ENCODE peak calls at places on chromosomes 2 and 18, in ten cellular contexts. One of them, this sample, is unnamed.

GRCh38 chr2:203934006-203934632 is 2.4 kb upstream of the ICOS start:
- DNase-seq in stomach: no peak
- DNase-seq in GM12892: no peak
- DNase-seq in SK-N-SH: no peak
- DNase-seq in transverse colon: no peak
- DNase-seq in spleen: no peak
- DNase-seq in HL-60: no peak
- DNase-seq in esophagus muscularis mucosa: no peak
- DNase-seq in HCT116: no peak
- DNase-seq in GM23338: no peak
- DNase-seq in this sample: no peak

GRCh38 chr2:224780814-224781213 is 64.6 kb upstream of the CCDC195 start:
- DNase-seq in GM23338: no peak
- DNase-seq in spleen: no peak
- DNase-seq in stomach: no peak
- DNase-seq in HL-60: no peak
- DNase-seq in GM12892: no peak
- DNase-seq in esophagus muscularis mucosa: no peak
- DNase-seq in transverse colon: no peak
- DNase-seq in HCT116: no peak
- DNase-seq in SK-N-SH: no peak
- DNase-seq in this sample: no peak

GRCh38 chr2:43082111-43082877 is 144.1 kb downstream of the ZFP36L2 start:
- DNase-seq in HL-60: no peak
- DNase-seq in esophagus muscularis mucosa: no peak
- DNase-seq in spleen: peak
- DNase-seq in transverse colon: no peak
- DNase-seq in HCT116: no peak
- DNase-seq in stomach: no peak
- DNase-seq in GM12892: no peak
- DNase-seq in SK-N-SH: peak
- DNase-seq in GM23338: no peak
- DNase-seq in this sample: no peak

GRCh38 chr18:58671941-58672565 is 788 bp downstream of the MALT1 start:
- DNase-seq in stomach: peak
- DNase-seq in SK-N-SH: no peak
- DNase-seq in HCT116: no peak
- DNase-seq in GM23338: peak
- DNase-seq in spleen: no peak
- DNase-seq in GM12892: peak
- DNase-seq in HL-60: no peak
- DNase-seq in esophagus muscularis mucosa: no peak
- DNase-seq in transverse colon: peak
- DNase-seq in this sample: no peak

GRCh38 chr2:234710066-234710465 is 213.2 kb upstream of the ARL4C start:
- DNase-seq in stomach: no peak
- DNase-seq in GM12892: no peak
- DNase-seq in transverse colon: no peak
- DNase-seq in spleen: no peak
- DNase-seq in SK-N-SH: no peak
- DNase-seq in esophagus muscularis mucosa: no peak
- DNase-seq in GM23338: no peak
- DNase-seq in HL-60: no peak
- DNase-seq in HCT116: no peak
- DNase-seq in this sample: no peak

GRCh38 chr18:33652645-33653044 is 74.6 kb downstream of the ASXL3 start:
- DNase-seq in spleen: no peak
- DNase-seq in SK-N-SH: no peak
- DNase-seq in transverse colon: no peak
- DNase-seq in GM12892: no peak
- DNase-seq in stomach: no peak
- DNase-seq in HL-60: no peak
- DNase-seq in HCT116: no peak
- DNase-seq in GM23338: no peak
- DNase-seq in esophagus muscularis mucosa: no peak
- DNase-seq in this sample: no peak

GRCh38 chr2:204205548-204205947 is 269.0 kb downstream of the ICOS start:
- DNase-seq in GM23338: peak
- DNase-seq in spleen: no peak
- DNase-seq in esophagus muscularis mucosa: no peak
- DNase-seq in SK-N-SH: no peak
- DNase-seq in GM12892: no peak
- DNase-seq in transverse colon: no peak
- DNase-seq in HL-60: no peak
- DNase-seq in HCT116: no peak
- DNase-seq in stomach: no peak
- DNase-seq in this sample: no peak

GRCh38 chr2:205768341-205768740 is 86.0 kb downstream of the NRP2 start:
- DNase-seq in SK-N-SH: no peak
- DNase-seq in stomach: no peak
- DNase-seq in GM23338: no peak
- DNase-seq in HCT116: no peak
- DNase-seq in spleen: no peak
- DNase-seq in transverse colon: no peak
- DNase-seq in esophagus muscularis mucosa: no peak
- DNase-seq in HL-60: no peak
- DNase-seq in GM12892: no peak
- DNase-seq in this sample: no peak

GRCh38 chr2:37585982-37586621 is 85.3 kb downstream of the CDC42EP3 start:
- DNase-seq in transverse colon: peak
- DNase-seq in GM23338: no peak
- DNase-seq in stomach: peak
- DNase-seq in spleen: no peak
- DNase-seq in SK-N-SH: no peak
- DNase-seq in HCT116: peak
- DNase-seq in GM12892: no peak
- DNase-seq in esophagus muscularis mucosa: peak
- DNase-seq in HL-60: no peak
- DNase-seq in this sample: no peak

GRCh38 chr2:44744961-44745360 is 196.5 kb upstream of the SIX3 start:
- DNase-seq in transverse colon: no peak
- DNase-seq in SK-N-SH: no peak
- DNase-seq in HCT116: no peak
- DNase-seq in HL-60: no peak
- DNase-seq in stomach: no peak
- DNase-seq in spleen: no peak
- DNase-seq in GM12892: no peak
- DNase-seq in GM23338: no peak
- DNase-seq in esophagus muscularis mucosa: no peak
- DNase-seq in this sample: no peak

GRCh38 chr2:106011380-106011779 is 182.7 kb downstream of the UXS1 start:
- DNase-seq in transverse colon: no peak
- DNase-seq in HCT116: no peak
- DNase-seq in GM23338: no peak
- DNase-seq in spleen: no peak
- DNase-seq in SK-N-SH: no peak
- DNase-seq in esophagus muscularis mucosa: no peak
- DNase-seq in GM12892: no peak
- DNase-seq in HL-60: no peak
- DNase-seq in stomach: no peak
- DNase-seq in this sample: no peak

GRCh38 chr2:80070587-80070986 is 234.0 kb downstream of the LRRTM1 start:
- DNase-seq in spleen: no peak
- DNase-seq in transverse colon: no peak
- DNase-seq in HL-60: no peak
- DNase-seq in GM12892: no peak
- DNase-seq in esophagus muscularis mucosa: no peak
- DNase-seq in HCT116: no peak
- DNase-seq in SK-N-SH: no peak
- DNase-seq in GM23338: peak
- DNase-seq in stomach: no peak
- DNase-seq in this sample: no peak

GRCh38 chr2:112915300-112916144 is 4.6 kb downstream of the IL37 start:
- DNase-seq in spleen: no peak
- DNase-seq in transverse colon: no peak
- DNase-seq in SK-N-SH: no peak
- DNase-seq in HL-60: no peak
- DNase-seq in esophagus muscularis mucosa: no peak
- DNase-seq in HCT116: no peak
- DNase-seq in stomach: no peak
- DNase-seq in GM23338: no peak
- DNase-seq in GM12892: no peak
- DNase-seq in this sample: no peak

GRCh38 chr2:107621186-107621835 is 205.4 kb upstream of the RGPD4 start:
- DNase-seq in esophagus muscularis mucosa: no peak
- DNase-seq in SK-N-SH: no peak
- DNase-seq in HCT116: no peak
- DNase-seq in spleen: no peak
- DNase-seq in HL-60: no peak
- DNase-seq in GM12892: no peak
- DNase-seq in transverse colon: no peak
- DNase-seq in stomach: no peak
- DNase-seq in GM23338: no peak
- DNase-seq in this sample: no peak

GRCh38 chr2:51782874-51783765 is 751.2 kb upstream of the NRXN1 start:
- DNase-seq in GM23338: no peak
- DNase-seq in spleen: no peak
- DNase-seq in HL-60: no peak
- DNase-seq in esophagus muscularis mucosa: no peak
- DNase-seq in GM12892: no peak
- DNase-seq in HCT116: peak
- DNase-seq in transverse colon: no peak
- DNase-seq in stomach: no peak
- DNase-seq in SK-N-SH: no peak
- DNase-seq in this sample: no peak

GRCh38 chr2:40452-40851 is 5.9 kb downstream of the FAM110C start:
- DNase-seq in HCT116: no peak
- DNase-seq in esophagus muscularis mucosa: no peak
- DNase-seq in spleen: no peak
- DNase-seq in GM23338: no peak
- DNase-seq in transverse colon: no peak
- DNase-seq in stomach: no peak
- DNase-seq in HL-60: no peak
- DNase-seq in GM12892: no peak
- DNase-seq in SK-N-SH: no peak
- DNase-seq in this sample: no peak

GRCh38 chr2:38155-38554 is 8.2 kb downstream of the FAM110C start:
- DNase-seq in esophagus muscularis mucosa: no peak
- DNase-seq in SK-N-SH: no peak
- DNase-seq in HL-60: no peak
- DNase-seq in stomach: peak
- DNase-seq in HCT116: peak
- DNase-seq in GM23338: no peak
- DNase-seq in GM12892: no peak
- DNase-seq in spleen: no peak
- DNase-seq in transverse colon: no peak
- DNase-seq in this sample: no peak

GRCh38 chr2:32068-32467 is 14.2 kb downstream of the FAM110C start:
- DNase-seq in esophagus muscularis mucosa: no peak
- DNase-seq in GM23338: no peak
- DNase-seq in SK-N-SH: no peak
- DNase-seq in HCT116: no peak
- DNase-seq in GM12892: no peak
- DNase-seq in spleen: no peak
- DNase-seq in HL-60: no peak
- DNase-seq in stomach: no peak
- DNase-seq in transverse colon: no peak
- DNase-seq in this sample: no peak

GRCh38 chr2:33620-34019 is 12.7 kb downstream of the FAM110C start:
- DNase-seq in spleen: no peak
- DNase-seq in esophagus muscularis mucosa: no peak
- DNase-seq in GM12892: no peak
- DNase-seq in GM23338: no peak
- DNase-seq in transverse colon: peak
- DNase-seq in HCT116: peak
- DNase-seq in HL-60: no peak
- DNase-seq in SK-N-SH: no peak
- DNase-seq in stomach: peak
- DNase-seq in this sample: peak

GRCh38 chr2:35846-36245 is 10.5 kb downstream of the FAM110C start:
- DNase-seq in spleen: no peak
- DNase-seq in esophagus muscularis mucosa: no peak
- DNase-seq in GM12892: no peak
- DNase-seq in GM23338: no peak
- DNase-seq in HL-60: no peak
- DNase-seq in HCT116: no peak
- DNase-seq in stomach: peak
- DNase-seq in transverse colon: peak
- DNase-seq in SK-N-SH: no peak
- DNase-seq in this sample: no peak
- TF ChIP-seq POLR2AphosphoS5 in spleen: no peak
- TF ChIP-seq POLR2AphosphoS5 in esophagus muscularis mucosa: no peak
- TF ChIP-seq POLR2AphosphoS5 in GM12892: no peak
- TF ChIP-seq POLR2AphosphoS5 in GM23338: no peak
- TF ChIP-seq POLR2AphosphoS5 in HL-60: no peak
- TF ChIP-seq POLR2AphosphoS5 in HCT116: peak
- TF ChIP-seq POLR2AphosphoS5 in stomach: no peak
- TF ChIP-seq POLR2AphosphoS5 in transverse colon: no peak
- TF ChIP-seq POLR2AphosphoS5 in SK-N-SH: no peak
- TF ChIP-seq POLR2AphosphoS5 in this sample: no peak

GRCh38 chr18:30987479-30988241 is 54.9 kb downstream of the DSC3 start:
- DNase-seq in HCT116: peak
- DNase-seq in GM12892: no peak
- DNase-seq in spleen: no peak
- DNase-seq in esophagus muscularis mucosa: no peak
- DNase-seq in HL-60: no peak
- DNase-seq in SK-N-SH: no peak
- DNase-seq in GM23338: no peak
- DNase-seq in transverse colon: peak
- DNase-seq in stomach: peak
- DNase-seq in this sample: no peak
- TF ChIP-seq POLR2AphosphoS5 in HCT116: peak
- TF ChIP-seq POLR2AphosphoS5 in GM12892: no peak
- TF ChIP-seq POLR2AphosphoS5 in spleen: no peak
- TF ChIP-seq POLR2AphosphoS5 in esophagus muscularis mucosa: no peak
- TF ChIP-seq POLR2AphosphoS5 in HL-60: no peak
- TF ChIP-seq POLR2AphosphoS5 in SK-N-SH: no peak
- TF ChIP-seq POLR2AphosphoS5 in GM23338: no peak
- TF ChIP-seq POLR2AphosphoS5 in transverse colon: no peak
- TF ChIP-seq POLR2AphosphoS5 in stomach: no peak
- TF ChIP-seq POLR2AphosphoS5 in this sample: no peak

GRCh38 chr2:15645720-15646385 is 54.2 kb downstream of the DDX1 start:
- DNase-seq in transverse colon: no peak
- DNase-seq in HL-60: no peak
- DNase-seq in GM12892: no peak
- DNase-seq in HCT116: no peak
- DNase-seq in GM23338: no peak
- DNase-seq in spleen: no peak
- DNase-seq in stomach: no peak
- DNase-seq in esophagus muscularis mucosa: peak
- DNase-seq in SK-N-SH: no peak
- DNase-seq in this sample: no peak
- TF ChIP-seq POLR2AphosphoS5 in transverse colon: no peak
- TF ChIP-seq POLR2AphosphoS5 in HL-60: no peak
- TF ChIP-seq POLR2AphosphoS5 in GM12892: no peak
- TF ChIP-seq POLR2AphosphoS5 in HCT116: no peak
- TF ChIP-seq POLR2AphosphoS5 in GM23338: no peak
- TF ChIP-seq POLR2AphosphoS5 in spleen: no peak
- TF ChIP-seq POLR2AphosphoS5 in stomach: no peak
- TF ChIP-seq POLR2AphosphoS5 in esophagus muscularis mucosa: no peak
- TF ChIP-seq POLR2AphosphoS5 in SK-N-SH: no peak
- TF ChIP-seq POLR2AphosphoS5 in this sample: no peak

GRCh38 chr18:44841769-44842587 is 161.3 kb downstream of the SETBP1 start:
- DNase-seq in stomach: no peak
- DNase-seq in esophagus muscularis mucosa: no peak
- DNase-seq in HCT116: no peak
- DNase-seq in GM12892: no peak
- DNase-seq in spleen: no peak
- DNase-seq in SK-N-SH: no peak
- DNase-seq in GM23338: no peak
- DNase-seq in transverse colon: no peak
- DNase-seq in HL-60: no peak
- DNase-seq in this sample: no peak
- TF ChIP-seq POLR2AphosphoS5 in stomach: no peak
- TF ChIP-seq POLR2AphosphoS5 in esophagus muscularis mucosa: no peak
- TF ChIP-seq POLR2AphosphoS5 in HCT116: no peak
- TF ChIP-seq POLR2AphosphoS5 in GM12892: no peak
- TF ChIP-seq POLR2AphosphoS5 in spleen: no peak
- TF ChIP-seq POLR2AphosphoS5 in SK-N-SH: no peak
- TF ChIP-seq POLR2AphosphoS5 in GM23338: no peak
- TF ChIP-seq POLR2AphosphoS5 in transverse colon: no peak
- TF ChIP-seq POLR2AphosphoS5 in HL-60: no peak
- TF ChIP-seq POLR2AphosphoS5 in this sample: no peak

This sample was measured in HepG2.